ENCODE peak calls at places on chromosomes 13 and 19, in six cellular contexts. N is SK-N-SH, O is endothelial cell, F is DMS79, R is GM18507, G is lung. Y is an unnamed sample.

GRCh38 chr19:32662186-32662585 is 12.8 kb downstream of the ANKRD27 start:
- DNase-seq in N (no peak), O (no peak), F (no peak), R (no peak), G (no peak), Y (no peak)

GRCh38 chr19:36151144-36152051 is 849 bp downstream of the COX7A1 start:
- DNase-seq in N (no peak), O (peak), F (no peak), R (no peak), G (no peak), Y (no peak)

GRCh38 chr13:30819136-30819875 is 84.0 kb downstream of the ALOX5AP start:
- DNase-seq in N (no peak), O (no peak), F (no peak), R (no peak), G (no peak), Y (no peak)

GRCh38 chr13:106649495-106649894 is 81.6 kb upstream of the ARGLU1 start:
- DNase-seq in N (no peak), O (no peak), F (no peak), R (no peak), G (no peak), Y (no peak)

GRCh38 chr13:46345400-46345799 is 41.7 kb downstream of the RUBCNL start:
- DNase-seq in N (no peak), O (no peak), F (peak), R (no peak), G (no peak), Y (no peak)

GRCh38 chr13:50905256-50905655 is 4.3 kb upstream of the RNASEH2B start:
- DNase-seq in N (no peak), O (no peak), F (no peak), R (no peak), G (peak), Y (no peak)

GRCh38 chr19:926595-927043 is 784 bp downstream of the ARID3A start:
- DNase-seq in N (no peak), O (no peak), F (no peak), R (no peak), G (no peak), Y (peak)

GRCh38 chr13:43838909-43839308 is 40.6 kb downstream of the CCDC122 start:
- DNase-seq in N (no peak), O (no peak), F (no peak), R (no peak), G (no peak), Y (no peak)

GRCh38 chr19:4575267-4575793 is 15.8 kb upstream of the SEMA6B start:
- DNase-seq in N (peak), O (peak), F (peak), R (no peak), G (peak), Y (no peak)

GRCh38 chr13:39365879-39366278 is 237.1 kb downstream of the LHFPL6 start:
- DNase-seq in N (no peak), O (no peak), F (no peak), R (no peak), G (no peak), Y (no peak)

GRCh38 chr19:15776264-15776663 is 11.2 kb upstream of the OR10H5 start:
- DNase-seq in N (no peak), O (no peak), F (no peak), R (no peak), G (no peak), Y (no peak)

GRCh38 chr19:14063100-14063499 is 1.2 kb upstream of the PALM3 start:
- DNase-seq in N (no peak), O (no peak), F (no peak), R (no peak), G (no peak), Y (no peak)

Y was measured in breast epithelium.